ENCODE peak calls at places on chromosomes 5 and 9, in four cellular contexts. F is HCT116, P is H1, O is HepG2. I is an unnamed sample.

GRCh38 chr9:104082147-104082546 is 12.0 kb upstream of the SMC2 start:
- DNase-seq in F (no peak), P (no peak), O (no peak), I (no peak)

GRCh38 chr5:142674438-142675210 is 11.3 kb downstream of the FGF1 start:
- DNase-seq in F (no peak), P (no peak), O (no peak), I (no peak)

GRCh38 chr5:96332535-96333396 is 100.3 kb downstream of the PCSK1 start:
- DNase-seq in F (no peak), P (no peak), O (no peak), I (no peak)

GRCh38 chr9:91489391-91489899 is 65.8 kb upstream of the NFIL3 start:
- DNase-seq in F (no peak), P (no peak), O (no peak), I (no peak)

GRCh38 chr9:112168197-112168596 is 6.9 kb downstream of the SUSD1 start:
- DNase-seq in F (no peak), P (no peak), O (no peak), I (no peak)

GRCh38 chr9:122180633-122181032 is 20.9 kb downstream of the MORN5 start:
- DNase-seq in F (peak), P (no peak), O (peak), I (peak)

GRCh38 chr5:73623060-73623459 is 2.9 kb upstream of the ARHGEF28 start:
- DNase-seq in F (no peak), P (no peak), O (no peak), I (no peak)

GRCh38 chr5:103375863-103376591 is 117.5 kb downstream of the MACIR start:
- DNase-seq in F (no peak), P (no peak), O (peak), I (no peak)

GRCh38 chr9:113807173-113808061 is 68.7 kb upstream of the ZNF618 start:
- DNase-seq in F (peak), P (no peak), O (peak), I (peak)

GRCh38 chr9:7097785-7098420 is 340.1 kb downstream of the KDM4C start:
- DNase-seq in F (no peak), P (no peak), O (no peak), I (no peak)

GRCh38 chr5:170135796-170136490 is 30.2 kb downstream of the FOXI1 start:
- DNase-seq in F (no peak), P (no peak), O (no peak), I (peak)

GRCh38 chr5:65682148-65682547 is 39.8 kb downstream of the SGTB start:
- DNase-seq in F (no peak), P (no peak), O (no peak), I (no peak)

GRCh38 chr9:87535817-87536539 is 38.3 kb downstream of the DAPK1 start:
- DNase-seq in F (no peak), P (no peak), O (no peak), I (no peak)

GRCh38 chr9:134163374-134164196 is 779 bp downstream of the RNU6ATAC start:
- DNase-seq in F (no peak), P (no peak), O (no peak), I (peak)

GRCh38 chr9:126974604-126975003 is 60.0 kb downstream of the RALGPS1 start:
- DNase-seq in F (no peak), P (no peak), O (no peak), I (no peak)

GRCh38 chr5:141866111-141866510 is 12.1 kb downstream of the PCDH1 start:
- DNase-seq in F (peak), P (no peak), O (peak), I (no peak)

GRCh38 chr5:109844695-109845094 is 155.0 kb downstream of the MAN2A1 start:
- DNase-seq in F (no peak), P (no peak), O (no peak), I (no peak)

GRCh38 chr5:24691073-24691472 is 46.3 kb upstream of the CDH10 start:
- DNase-seq in F (no peak), P (no peak), O (no peak), I (no peak)

GRCh38 chr9:126113756-126114408 is 212.7 kb upstream of the MVB12B start:
- DNase-seq in F (no peak), P (no peak), O (no peak), I (no peak)

DNA sequence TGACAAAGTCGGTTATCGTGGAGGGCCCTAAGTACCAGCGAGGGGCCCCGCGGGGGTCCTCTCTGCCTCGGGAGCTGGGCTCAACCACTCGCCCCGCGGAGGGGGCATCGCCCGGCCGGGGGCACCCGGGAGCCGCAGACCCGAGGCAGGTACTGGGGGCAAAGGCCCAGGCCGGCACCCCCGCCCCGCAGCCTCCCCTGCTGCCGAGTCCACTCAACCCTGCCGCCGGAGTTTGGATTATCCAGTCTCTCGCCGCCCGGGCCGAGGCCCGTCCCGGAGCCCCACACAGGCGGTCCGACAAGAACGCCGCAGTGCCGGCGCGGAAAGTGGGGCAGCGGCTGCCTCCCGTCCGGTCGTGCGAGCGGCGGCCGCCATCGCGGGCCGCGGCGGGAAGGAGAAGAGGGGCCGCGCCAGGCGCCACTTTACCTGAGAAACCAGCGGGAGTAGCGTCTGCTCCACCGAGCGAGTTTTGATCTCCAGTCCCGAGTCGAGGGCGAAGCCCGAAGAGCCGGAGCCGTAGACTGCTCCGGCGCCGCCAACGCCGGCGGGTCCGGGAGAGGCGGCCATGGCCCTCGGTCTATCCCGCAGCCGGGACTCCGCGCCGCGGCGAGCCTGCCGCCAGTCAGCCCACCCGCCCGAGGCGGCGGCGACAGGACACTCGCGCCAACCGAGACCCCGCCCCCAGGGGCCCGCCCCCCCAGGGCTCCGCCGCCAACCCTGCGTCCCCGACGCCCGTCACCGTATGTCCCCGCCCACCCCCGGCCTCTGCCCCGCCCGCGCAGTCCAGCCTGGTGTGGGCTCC is at the start of gene CTNNAL1:
- DNase-seq in F (peak), P (peak), O (peak), I (peak)
- TF ChIP-seq POLR2A in F (peak), P (peak), O (peak), I (peak)

GRCh38 chr5:144335561-144335960 is 164.9 kb downstream of the KCTD16 start:
- DNase-seq in F (no peak), P (no peak), O (no peak), I (no peak)

GRCh38 chr5:144331361-144331760 is 160.7 kb downstream of the KCTD16 start:
- DNase-seq in F (no peak), P (no peak), O (no peak), I (no peak)

GRCh38 chr5:144333336-144333920 is 162.8 kb downstream of the KCTD16 start:
- DNase-seq in F (no peak), P (no peak), O (no peak), I (no peak)

GRCh38 chr5:144328980-144329379 is 158.3 kb downstream of the KCTD16 start:
- DNase-seq in F (no peak), P (no peak), O (no peak), I (no peak)

GRCh38 chr5:144332265-144332664 is 161.6 kb downstream of the KCTD16 start:
- DNase-seq in F (no peak), P (no peak), O (no peak), I (no peak)
- TF ChIP-seq CTCF in F (no peak), P (no peak), O (peak), I (no peak)

GRCh38 chr9:130805510-130806387 is 29.3 kb upstream of the ABL1 start:
- DNase-seq in F (no peak), P (no peak), O (no peak), I (peak)

GRCh38 chr9:130815242-130815808 is 19.7 kb upstream of the ABL1 start:
- DNase-seq in F (no peak), P (no peak), O (no peak), I (no peak)

GRCh38 chr9:130806388-130806716 is 28.7 kb upstream of the ABL1 start:
- DNase-seq in F (no peak), P (no peak), O (no peak), I (no peak)

GRCh38 chr9:130810609-130811136 is 24.4 kb upstream of the ABL1 start:
- DNase-seq in F (no peak), P (no peak), O (no peak), I (no peak)
- TF ChIP-seq MAX in F (no peak), P (no peak), O (no peak), I (no peak)

GRCh38 chr9:95506692-95507455 is 9.9 kb downstream of the PTCH1 start:
- DNase-seq in F (no peak), P (no peak), O (peak), I (peak)
- TF ChIP-seq POLR2A in F (no peak), P (no peak), O (no peak), I (peak)

DNA sequence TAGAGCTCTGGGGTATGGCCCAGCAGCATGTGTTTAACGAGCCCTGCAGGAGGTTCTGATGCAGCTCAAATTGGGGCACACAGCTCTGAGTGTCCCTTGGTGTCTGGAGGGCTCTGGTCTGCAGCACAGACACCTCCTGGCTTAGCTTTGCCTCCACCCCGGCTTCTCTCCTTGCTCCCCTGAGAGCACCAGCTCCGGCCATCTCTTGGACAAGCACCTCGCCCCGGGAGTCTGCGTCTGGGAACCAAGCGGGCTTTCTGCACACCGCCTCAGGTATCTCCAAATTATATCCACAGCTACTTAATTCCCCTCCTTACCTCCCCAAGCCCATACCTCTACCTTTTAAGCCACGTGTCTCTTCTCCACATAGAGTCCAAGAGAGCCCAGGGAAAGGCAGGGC is 83.7 kb upstream of the IRX4 start:
- DNase-seq in F (no peak), P (no peak), O (no peak), I (no peak)
- TF ChIP-seq CTCF in F (no peak), P (no peak), O (no peak), I (no peak)

GRCh38 chr5:859798-860296 is 9.1 kb upstream of the ZDHHC11 start:
- DNase-seq in F (no peak), P (no peak), O (no peak), I (no peak)
- TF ChIP-seq MAX in F (no peak), P (no peak), O (no peak), I (no peak)